ENCODE peak calls at places on chromosomes 4 and X, in ten cellular contexts. One of them, this sample, is unnamed. For H3K4me1, the result is how much of the 10 kb centered on the place peaks cover.

GRCh38 chr4:52038109-52038912 is at the start of gene SGCB:
- DNase-seq in Peyer's patch: peak
- DNase-seq in stomach: peak
- DNase-seq in transverse colon: peak
- DNase-seq in heart left ventricle: peak
- DNase-seq in adrenal gland: peak
- DNase-seq in esophagus squamous epithelium: peak
- DNase-seq in IMR-90: peak
- DNase-seq in ovary: peak
- DNase-seq in tibial nerve: peak
- DNase-seq in this sample: peak

GRCh38 chrX:9611436-9612145 is 146.7 kb downstream of the TBL1X start:
- DNase-seq in transverse colon: no peak
- DNase-seq in heart left ventricle: no peak
- DNase-seq in IMR-90: no peak
- DNase-seq in stomach: no peak
- DNase-seq in adrenal gland: no peak
- DNase-seq in ovary: no peak
- DNase-seq in tibial nerve: no peak
- DNase-seq in esophagus squamous epithelium: no peak
- DNase-seq in Peyer's patch: no peak
- DNase-seq in this sample: no peak

GRCh38 chrX:99750721-99751120 is 659.4 kb downstream of the PCDH19 start:
- DNase-seq in tibial nerve: no peak
- DNase-seq in heart left ventricle: no peak
- DNase-seq in adrenal gland: no peak
- DNase-seq in esophagus squamous epithelium: no peak
- DNase-seq in ovary: no peak
- DNase-seq in IMR-90: no peak
- DNase-seq in transverse colon: no peak
- DNase-seq in stomach: no peak
- DNase-seq in Peyer's patch: no peak
- DNase-seq in this sample: no peak

GRCh38 chr4:54585321-54586000 is 72.3 kb upstream of the KIT start:
- DNase-seq in stomach: no peak
- DNase-seq in transverse colon: no peak
- DNase-seq in tibial nerve: no peak
- DNase-seq in heart left ventricle: no peak
- DNase-seq in adrenal gland: no peak
- DNase-seq in ovary: no peak
- DNase-seq in IMR-90: peak
- DNase-seq in Peyer's patch: no peak
- DNase-seq in esophagus squamous epithelium: no peak
- DNase-seq in this sample: no peak

GRCh38 chr4:16109256-16109655 is 25.4 kb upstream of the PROM1 start:
- DNase-seq in IMR-90: no peak
- DNase-seq in stomach: no peak
- DNase-seq in esophagus squamous epithelium: no peak
- DNase-seq in transverse colon: no peak
- DNase-seq in Peyer's patch: no peak
- DNase-seq in adrenal gland: no peak
- DNase-seq in heart left ventricle: no peak
- DNase-seq in ovary: no peak
- DNase-seq in tibial nerve: no peak
- DNase-seq in this sample: no peak

GRCh38 chrX:136725446-136726104 is 55.2 kb downstream of the ARHGEF6 start:
- DNase-seq in ovary: no peak
- DNase-seq in stomach: no peak
- DNase-seq in adrenal gland: peak
- DNase-seq in esophagus squamous epithelium: no peak
- DNase-seq in tibial nerve: no peak
- DNase-seq in transverse colon: no peak
- DNase-seq in heart left ventricle: no peak
- DNase-seq in IMR-90: peak
- DNase-seq in Peyer's patch: no peak
- DNase-seq in this sample: peak

GRCh38 chr4:141501931-141502330 is 134.5 kb upstream of the IL15 start:
- DNase-seq in stomach: no peak
- DNase-seq in esophagus squamous epithelium: no peak
- DNase-seq in ovary: no peak
- DNase-seq in IMR-90: peak
- DNase-seq in tibial nerve: no peak
- DNase-seq in transverse colon: no peak
- DNase-seq in Peyer's patch: no peak
- DNase-seq in adrenal gland: no peak
- DNase-seq in heart left ventricle: no peak
- DNase-seq in this sample: no peak

GRCh38 chr4:156638332-156638731 is 333.3 kb downstream of the PDGFC start:
- DNase-seq in esophagus squamous epithelium: no peak
- DNase-seq in tibial nerve: no peak
- DNase-seq in heart left ventricle: no peak
- DNase-seq in transverse colon: no peak
- DNase-seq in ovary: no peak
- DNase-seq in adrenal gland: no peak
- DNase-seq in Peyer's patch: no peak
- DNase-seq in stomach: no peak
- DNase-seq in IMR-90: peak
- DNase-seq in this sample: no peak

DNA sequence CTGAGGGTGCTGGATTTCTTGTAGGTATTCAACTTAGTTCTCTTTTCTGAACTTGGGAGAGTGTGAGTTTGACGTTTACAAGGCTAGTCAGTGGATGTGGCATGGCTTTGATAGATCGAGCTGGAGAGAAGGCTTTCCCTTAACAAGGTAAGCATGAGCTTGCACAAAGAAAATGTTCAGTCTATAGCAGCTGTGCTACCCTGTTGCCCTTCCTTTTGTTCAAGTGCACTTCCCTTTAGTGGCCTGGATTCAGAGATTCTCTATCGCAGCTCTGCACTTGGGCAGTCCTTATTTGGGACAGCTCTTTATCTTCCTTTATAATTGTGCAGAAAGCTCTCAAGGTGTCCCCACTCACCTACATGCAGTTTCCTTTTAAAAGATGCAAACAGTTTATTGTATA is 198.0 kb downstream of the ARHGAP24 start:
- DNase-seq in adrenal gland: no peak
- DNase-seq in transverse colon: no peak
- DNase-seq in stomach: no peak
- DNase-seq in tibial nerve: no peak
- DNase-seq in ovary: no peak
- DNase-seq in heart left ventricle: no peak
- DNase-seq in IMR-90: no peak
- DNase-seq in Peyer's patch: no peak
- DNase-seq in esophagus squamous epithelium: no peak
- DNase-seq in this sample: no peak
- H3K4me1 ChIP-seq in adrenal gland: under half
- H3K4me1 ChIP-seq in transverse colon: under half
- H3K4me1 ChIP-seq in stomach: under half
- H3K4me1 ChIP-seq in tibial nerve: under half
- H3K4me1 ChIP-seq in ovary: under half
- H3K4me1 ChIP-seq in heart left ventricle: under half
- H3K4me1 ChIP-seq in IMR-90: under half
- H3K4me1 ChIP-seq in Peyer's patch: under half
- H3K4me1 ChIP-seq in esophagus squamous epithelium: under half
- H3K4me1 ChIP-seq in this sample: under half

GRCh38 chr4:3389879-3390840 is 51.6 kb upstream of the HGFAC start:
- DNase-seq in IMR-90: no peak
- DNase-seq in esophagus squamous epithelium: no peak
- DNase-seq in heart left ventricle: no peak
- DNase-seq in ovary: no peak
- DNase-seq in tibial nerve: no peak
- DNase-seq in transverse colon: no peak
- DNase-seq in adrenal gland: no peak
- DNase-seq in Peyer's patch: no peak
- DNase-seq in stomach: no peak
- DNase-seq in this sample: no peak

GRCh38 chr4:3387943-3388348 is 53.8 kb upstream of the HGFAC start:
- DNase-seq in transverse colon: peak
- DNase-seq in ovary: peak
- DNase-seq in Peyer's patch: peak
- DNase-seq in esophagus squamous epithelium: peak
- DNase-seq in tibial nerve: peak
- DNase-seq in IMR-90: peak
- DNase-seq in heart left ventricle: peak
- DNase-seq in stomach: peak
- DNase-seq in adrenal gland: peak
- DNase-seq in this sample: peak

GRCh38 chr4:3387154-3387942 is 54.4 kb upstream of the HGFAC start:
- DNase-seq in adrenal gland: no peak
- DNase-seq in heart left ventricle: no peak
- DNase-seq in Peyer's patch: no peak
- DNase-seq in IMR-90: no peak
- DNase-seq in esophagus squamous epithelium: no peak
- DNase-seq in transverse colon: no peak
- DNase-seq in tibial nerve: no peak
- DNase-seq in ovary: peak
- DNase-seq in stomach: no peak
- DNase-seq in this sample: no peak

GRCh38 chr4:3388461-3389185 is 53.1 kb upstream of the HGFAC start:
- DNase-seq in ovary: peak
- DNase-seq in transverse colon: no peak
- DNase-seq in IMR-90: peak
- DNase-seq in adrenal gland: no peak
- DNase-seq in stomach: no peak
- DNase-seq in Peyer's patch: peak
- DNase-seq in tibial nerve: no peak
- DNase-seq in esophagus squamous epithelium: no peak
- DNase-seq in heart left ventricle: no peak
- DNase-seq in this sample: no peak

DNA sequence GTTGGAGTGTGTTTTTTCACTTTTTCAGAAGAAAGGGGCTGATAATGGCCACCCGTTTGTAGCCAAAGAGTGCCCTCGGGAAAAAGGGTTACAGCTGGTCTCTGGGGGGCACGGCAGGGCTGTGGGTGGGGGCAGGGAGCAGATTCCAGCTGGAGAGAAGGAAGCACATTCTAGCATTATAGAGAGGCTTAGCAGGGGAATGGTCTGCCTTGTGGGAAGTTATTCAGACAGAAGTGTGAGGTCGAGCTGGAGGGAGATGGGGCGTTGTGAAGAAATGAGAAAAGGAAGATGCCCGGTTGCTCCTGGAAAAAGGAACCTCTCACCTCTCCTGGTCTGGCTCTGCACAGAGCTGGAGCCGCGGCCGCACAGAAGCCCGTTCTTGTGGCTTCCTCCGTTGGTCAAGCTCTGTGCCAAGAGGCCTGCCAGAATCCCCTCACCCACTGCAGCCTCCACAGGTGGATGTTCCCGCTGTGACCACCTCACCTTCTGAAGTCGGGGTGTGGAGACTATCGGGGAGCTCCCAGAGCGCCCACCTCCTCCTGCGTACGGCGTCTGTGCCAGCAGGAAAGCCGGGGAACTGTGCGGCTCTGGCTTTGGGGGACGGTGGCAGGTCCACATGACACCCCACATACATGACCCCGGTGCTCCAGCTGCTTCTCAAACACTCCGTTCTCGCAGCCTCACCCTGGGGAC is 52.4 kb upstream of the HGFAC start:
- DNase-seq in Peyer's patch: no peak
- DNase-seq in heart left ventricle: no peak
- DNase-seq in IMR-90: no peak
- DNase-seq in esophagus squamous epithelium: no peak
- DNase-seq in transverse colon: no peak
- DNase-seq in stomach: no peak
- DNase-seq in ovary: peak
- DNase-seq in adrenal gland: no peak
- DNase-seq in tibial nerve: no peak
- DNase-seq in this sample: no peak
- H3K4me3 ChIP-seq in Peyer's patch: no peak
- H3K4me3 ChIP-seq in heart left ventricle: no peak
- H3K4me3 ChIP-seq in IMR-90: peak
- H3K4me3 ChIP-seq in esophagus squamous epithelium: peak
- H3K4me3 ChIP-seq in transverse colon: no peak
- H3K4me3 ChIP-seq in stomach: peak
- H3K4me3 ChIP-seq in ovary: peak
- H3K4me3 ChIP-seq in adrenal gland: no peak
- H3K4me3 ChIP-seq in tibial nerve: peak
- H3K4me3 ChIP-seq in this sample: no peak

DNA sequence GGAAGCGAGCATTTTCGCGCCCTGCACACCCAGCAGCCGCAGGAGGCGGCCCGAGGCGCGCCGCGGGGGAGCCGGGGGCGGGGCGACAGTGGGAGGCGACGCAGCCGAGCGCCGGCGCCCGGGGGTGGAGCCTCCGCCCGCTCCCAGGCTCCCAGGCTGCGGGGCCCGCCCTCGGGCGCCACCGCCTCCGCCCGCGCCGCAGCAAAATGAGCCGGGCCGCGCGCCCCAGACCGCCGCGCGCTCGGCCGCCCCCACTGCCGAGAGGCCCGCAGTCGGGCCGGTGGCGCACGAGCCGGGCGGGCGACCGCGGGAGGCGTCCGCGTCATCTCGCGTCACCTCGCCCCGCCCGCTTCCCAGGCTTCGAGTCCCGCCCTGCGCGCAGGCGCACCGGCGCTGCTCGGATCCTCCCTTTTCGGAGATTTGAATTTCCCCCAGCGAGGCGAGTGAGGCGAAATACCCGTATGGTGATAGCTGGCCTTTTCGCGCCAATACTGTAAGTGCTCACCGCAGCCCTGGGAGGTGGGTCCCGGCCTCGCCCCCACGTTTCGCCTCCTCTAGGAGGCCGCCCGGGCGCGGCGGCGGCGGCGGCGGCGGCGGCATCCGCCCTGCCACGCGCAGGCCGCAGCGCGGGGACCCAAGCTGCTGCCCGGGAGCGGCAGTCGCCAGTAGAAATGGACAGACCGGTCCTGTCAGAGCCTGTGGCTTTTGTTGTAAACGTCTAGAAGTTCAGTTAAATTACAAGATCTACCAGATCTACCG is at the start of gene TMEM187:
- DNase-seq in tibial nerve: peak
- DNase-seq in heart left ventricle: peak
- DNase-seq in stomach: peak
- DNase-seq in esophagus squamous epithelium: no peak
- DNase-seq in adrenal gland: peak
- DNase-seq in Peyer's patch: peak
- DNase-seq in transverse colon: peak
- DNase-seq in ovary: peak
- DNase-seq in IMR-90: peak
- DNase-seq in this sample: peak
- TF ChIP-seq POLR2A in tibial nerve: peak
- TF ChIP-seq POLR2A in heart left ventricle: no peak
- TF ChIP-seq POLR2A in stomach: no peak
- TF ChIP-seq POLR2A in esophagus squamous epithelium: no peak
- TF ChIP-seq POLR2A in adrenal gland: peak
- TF ChIP-seq POLR2A in Peyer's patch: peak
- TF ChIP-seq POLR2A in transverse colon: no peak
- TF ChIP-seq POLR2A in ovary: peak
- TF ChIP-seq POLR2A in IMR-90: peak
- TF ChIP-seq POLR2A in this sample: no peak

GRCh38 chr4:163564221-163564720 is 69.8 kb downstream of the TMA16 start:
- DNase-seq in esophagus squamous epithelium: no peak
- DNase-seq in transverse colon: no peak
- DNase-seq in IMR-90: no peak
- DNase-seq in adrenal gland: no peak
- DNase-seq in Peyer's patch: no peak
- DNase-seq in tibial nerve: no peak
- DNase-seq in heart left ventricle: no peak
- DNase-seq in stomach: no peak
- DNase-seq in ovary: no peak
- DNase-seq in this sample: no peak

GRCh38 chr4:163568835-163569234 is 74.3 kb downstream of the TMA16 start:
- DNase-seq in adrenal gland: no peak
- DNase-seq in heart left ventricle: no peak
- DNase-seq in IMR-90: no peak
- DNase-seq in transverse colon: no peak
- DNase-seq in Peyer's patch: no peak
- DNase-seq in esophagus squamous epithelium: no peak
- DNase-seq in stomach: no peak
- DNase-seq in tibial nerve: no peak
- DNase-seq in ovary: no peak
- DNase-seq in this sample: no peak

GRCh38 chr4:163562496-163562895 is 68.0 kb downstream of the TMA16 start:
- DNase-seq in transverse colon: no peak
- DNase-seq in IMR-90: no peak
- DNase-seq in Peyer's patch: no peak
- DNase-seq in esophagus squamous epithelium: no peak
- DNase-seq in adrenal gland: no peak
- DNase-seq in tibial nerve: no peak
- DNase-seq in stomach: no peak
- DNase-seq in ovary: no peak
- DNase-seq in heart left ventricle: no peak
- DNase-seq in this sample: no peak

GRCh38 chr4:163566257-163566656 is 71.8 kb downstream of the TMA16 start:
- DNase-seq in esophagus squamous epithelium: no peak
- DNase-seq in transverse colon: no peak
- DNase-seq in heart left ventricle: no peak
- DNase-seq in stomach: no peak
- DNase-seq in ovary: no peak
- DNase-seq in adrenal gland: no peak
- DNase-seq in IMR-90: no peak
- DNase-seq in Peyer's patch: no peak
- DNase-seq in tibial nerve: no peak
- DNase-seq in this sample: no peak

GRCh38 chr4:163565228-163566040 is 70.9 kb downstream of the TMA16 start:
- DNase-seq in IMR-90: no peak
- DNase-seq in adrenal gland: no peak
- DNase-seq in tibial nerve: no peak
- DNase-seq in Peyer's patch: no peak
- DNase-seq in stomach: no peak
- DNase-seq in transverse colon: no peak
- DNase-seq in esophagus squamous epithelium: no peak
- DNase-seq in ovary: no peak
- DNase-seq in heart left ventricle: no peak
- DNase-seq in this sample: no peak
- H3K4me1 ChIP-seq in IMR-90: under half
- H3K4me1 ChIP-seq in adrenal gland: under half
- H3K4me1 ChIP-seq in tibial nerve: under half
- H3K4me1 ChIP-seq in Peyer's patch: under half
- H3K4me1 ChIP-seq in stomach: under half
- H3K4me1 ChIP-seq in transverse colon: under half
- H3K4me1 ChIP-seq in esophagus squamous epithelium: under half
- H3K4me1 ChIP-seq in ovary: under half
- H3K4me1 ChIP-seq in heart left ventricle: under half
- H3K4me1 ChIP-seq in this sample: under half